ENCODE peak calls at places on chromosomes 3 and 15, in ten cellular contexts. U, J, I, B, P, H, Z, Y, S and Q are unnamed samples.

GRCh38 chr15:69275933-69276565 is 22.7 kb upstream of the PAQR5 start:
- DNase-seq in S (peak), Z (no peak), H (no peak), Y (no peak), P (no peak), B (no peak), U (no peak), I (no peak), J (no peak), Q (no peak)

GRCh38 chr3:46845860-46846623 is 17.2 kb downstream of the MYL3 start:
- DNase-seq in H (peak), I (no peak), Z (no peak), Y (peak), B (peak), U (peak), P (no peak), J (peak), S (no peak), Q (peak)

GRCh38 chr3:72632129-72632528 is 216.1 kb downstream of the SHQ1 start:
- DNase-seq in B (peak), S (no peak), P (no peak), U (no peak), H (peak), I (no peak), J (no peak), Z (no peak), Y (no peak), Q (no peak)

GRCh38 chr3:190120161-190121060 is at the start of gene P3H2:
- DNase-seq in Z (peak), I (peak), P (no peak), J (peak), S (peak), H (peak), U (peak), B (peak), Y (peak), Q (no peak)

GRCh38 chr3:55907616-55908015 is 420.5 kb upstream of the WNT5A start:
- DNase-seq in I (no peak), J (no peak), H (no peak), Z (no peak), Y (no peak), B (no peak), P (no peak), U (no peak), S (no peak), Q (no peak)

GRCh38 chr3:62238431-62238830 is 134.9 kb downstream of the FEZF2 start:
- DNase-seq in H (no peak), U (no peak), B (no peak), J (no peak), Z (no peak), S (no peak), Y (no peak), P (no peak), I (no peak), Q (no peak)

GRCh38 chr3:48464713-48465221 is 18.2 kb downstream of the ATRIP start:
- DNase-seq in U (no peak), I (no peak), H (no peak), J (no peak), Z (no peak), S (no peak), B (no peak), P (no peak), Y (no peak), Q (no peak)

GRCh38 chr15:69045810-69046209 is 31.3 kb downstream of the NOX5 start:
- DNase-seq in P (no peak), B (peak), U (peak), Z (no peak), H (peak), Y (peak), J (no peak), S (peak), I (no peak), Q (no peak)

GRCh38 chr3:194879991-194880939 is 194.6 kb downstream of the FAM43A start:
- DNase-seq in I (no peak), Y (no peak), J (no peak), Z (no peak), B (peak), U (no peak), P (no peak), H (peak), S (no peak), Q (no peak)

GRCh38 chr3:57120040-57120802 is 44.9 kb downstream of the IL17RD start:
- DNase-seq in J (no peak), I (no peak), Y (no peak), B (no peak), P (no peak), Z (no peak), U (no peak), H (no peak), S (no peak), Q (no peak)

GRCh38 chr3:125990253-125990970 is 21.4 kb downstream of the ROPN1B start:
- DNase-seq in Y (peak), B (peak), P (peak), I (peak), Z (peak), H (peak), J (no peak), U (peak), S (peak), Q (peak)

GRCh38 chr3:58422756-58423324 is 10.8 kb downstream of the PDHB start:
- DNase-seq in J (no peak), Z (no peak), Y (peak), I (no peak), H (peak), U (peak), P (no peak), S (peak), B (no peak), Q (no peak)

GRCh38 chr3:157363393-157363792 is 73.3 kb upstream of the PTX3 start:
- DNase-seq in J (no peak), I (no peak), B (no peak), P (no peak), Y (no peak), H (no peak), S (no peak), U (no peak), Z (no peak), Q (no peak)

GRCh38 chr3:49787182-49787464 is 781 bp upstream of the IP6K1 start:
- DNase-seq in S (no peak), J (no peak), B (no peak), U (no peak), Z (no peak), I (no peak), Y (no peak), H (no peak), P (no peak), Q (no peak)

GRCh38 chr3:34934660-34935059 is 704.7 kb upstream of the ARPP21 start:
- DNase-seq in P (no peak), Y (no peak), U (no peak), B (no peak), H (no peak), I (no peak), Z (no peak), J (no peak), S (no peak), Q (no peak)

GRCh38 chr3:3015472-3016089 is 94.6 kb downstream of the IL5RA start:
- DNase-seq in H (peak), B (peak), U (peak), Y (peak), P (no peak), J (peak), I (peak), Z (no peak), S (peak), Q (peak)

GRCh38 chr3:53151465-53151864 is 9.5 kb upstream of the PRKCD start:
- DNase-seq in I (no peak), U (no peak), S (no peak), Y (no peak), Z (no peak), H (no peak), P (no peak), J (no peak), B (no peak), Q (no peak)

GRCh38 chr3:107861904-107862303 is 228.9 kb downstream of the CD47 start:
- DNase-seq in P (peak), Z (no peak), J (no peak), H (no peak), I (no peak), U (no peak), S (no peak), B (no peak), Y (no peak), Q (peak)

GRCh38 chr3:55402886-55403605 is 84.1 kb downstream of the WNT5A start:
- DNase-seq in H (peak), B (peak), U (no peak), Z (peak), S (peak), J (no peak), I (no peak), Y (peak), P (no peak), Q (no peak)

GRCh38 chr15:86620636-86621349 is 541.1 kb downstream of the AGBL1 start:
- DNase-seq in I (no peak), Z (no peak), P (no peak), B (peak), J (no peak), Y (peak), H (no peak), S (peak), U (peak), Q (no peak)

GRCh38 chr3:136659253-136659652 is 92.9 kb downstream of the STAG1 start:
- DNase-seq in Y (peak), U (peak), I (no peak), P (no peak), H (peak), B (peak), S (no peak), J (peak), Z (no peak), Q (peak)

DNA sequence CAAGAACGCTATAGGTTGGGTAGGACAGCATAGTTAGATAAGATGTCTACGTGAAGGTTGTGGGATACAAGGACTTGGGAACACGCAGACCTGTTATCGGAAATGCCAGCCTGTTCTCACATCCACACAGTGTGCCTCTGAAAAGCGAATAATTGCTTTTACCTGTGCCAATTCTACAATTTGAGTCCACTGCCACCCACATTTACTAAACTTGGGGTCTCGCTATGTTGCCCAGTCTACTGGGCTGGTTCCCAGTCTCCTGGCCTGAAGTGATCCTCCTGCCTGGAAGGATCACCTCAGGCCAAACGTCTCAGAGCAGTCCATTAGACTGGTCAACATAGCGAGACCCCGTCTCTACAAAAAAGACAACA is 777 bp upstream of the INO80 start:
- DNase-seq in S (no peak), I (no peak), Z (no peak), U (no peak), B (no peak), H (no peak), Y (no peak), P (no peak), J (peak), Q (no peak)
- H3K4me2 ChIP-seq in S (peak), I (peak), Z (peak), U (peak), B (peak), H (peak), Y (peak), P (peak), J (peak), Q (peak)

GRCh38 chr3:197564097-197564843 is 8.5 kb upstream of the BDH1 start:
- DNase-seq in J (no peak), I (no peak), P (no peak), S (no peak), Y (no peak), H (no peak), U (peak), B (peak), Z (no peak), Q (peak)
- H3K4me2 ChIP-seq in J (no peak), I (no peak), P (no peak), S (no peak), Y (no peak), H (no peak), U (no peak), B (no peak), Z (no peak), Q (no peak)

DNA sequence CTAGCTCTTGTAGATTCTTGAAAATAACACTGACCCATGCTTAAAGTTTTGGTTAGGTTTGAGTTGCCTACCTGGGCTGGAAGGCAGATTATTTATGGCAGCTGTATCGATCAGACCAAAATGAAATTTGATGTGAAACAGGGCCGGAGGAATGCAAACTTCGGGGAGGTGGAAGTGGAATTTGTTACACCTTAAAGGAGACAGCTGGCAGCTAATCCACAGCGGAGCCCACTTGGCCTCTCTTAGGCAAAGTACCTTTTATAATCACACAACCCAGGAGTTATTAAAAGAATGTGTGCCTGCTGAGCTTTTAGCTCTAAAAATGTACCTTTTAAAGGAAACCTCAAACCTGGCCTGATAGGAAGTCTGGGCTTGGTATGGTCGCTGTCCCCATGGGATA is 250.9 kb upstream of the TPM1 start:
- DNase-seq in Y (no peak), U (no peak), I (no peak), S (no peak), J (no peak), H (no peak), B (no peak), P (no peak), Z (no peak), Q (no peak)
- H3K4me2 ChIP-seq in Y (no peak), U (peak), I (no peak), S (no peak), J (no peak), H (no peak), B (no peak), P (no peak), Z (no peak), Q (no peak)

GRCh38 chr3:82384176-82384575 is 622.7 kb upstream of the GBE1 start:
- DNase-seq in Y (no peak), U (no peak), S (no peak), I (no peak), B (no peak), J (no peak), P (no peak), Z (no peak), H (no peak), Q (no peak)
- H3K4me2 ChIP-seq in Y (no peak), U (no peak), S (no peak), I (no peak), B (no peak), J (no peak), P (no peak), Z (no peak), H (no peak), Q (no peak)

DNA sequence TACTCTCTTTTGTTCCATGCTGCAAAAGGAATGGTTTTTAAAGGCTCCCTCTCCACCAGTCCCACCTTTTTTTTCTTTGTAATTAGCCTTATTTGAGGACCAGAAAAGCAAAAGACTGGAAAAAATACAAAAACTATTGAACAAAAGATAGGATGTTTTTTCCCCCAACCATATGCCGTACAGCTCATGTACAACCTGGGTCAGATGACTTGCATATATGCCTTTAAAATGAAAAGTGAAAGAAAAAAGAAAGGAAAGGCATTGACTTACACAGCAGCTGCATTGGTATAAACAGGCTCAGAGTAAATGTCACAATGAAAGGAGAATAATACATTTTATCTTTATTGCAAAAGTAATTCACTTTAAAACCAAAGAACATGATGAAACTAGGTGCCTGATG is 69.5 kb upstream of the CMC1 start:
- DNase-seq in I (no peak), Y (no peak), Z (no peak), P (no peak), J (peak), U (no peak), H (no peak), B (no peak), S (no peak), Q (no peak)
- H3K4me2 ChIP-seq in I (no peak), Y (no peak), Z (no peak), P (peak), J (no peak), U (no peak), H (no peak), B (no peak), S (no peak), Q (no peak)

DNA sequence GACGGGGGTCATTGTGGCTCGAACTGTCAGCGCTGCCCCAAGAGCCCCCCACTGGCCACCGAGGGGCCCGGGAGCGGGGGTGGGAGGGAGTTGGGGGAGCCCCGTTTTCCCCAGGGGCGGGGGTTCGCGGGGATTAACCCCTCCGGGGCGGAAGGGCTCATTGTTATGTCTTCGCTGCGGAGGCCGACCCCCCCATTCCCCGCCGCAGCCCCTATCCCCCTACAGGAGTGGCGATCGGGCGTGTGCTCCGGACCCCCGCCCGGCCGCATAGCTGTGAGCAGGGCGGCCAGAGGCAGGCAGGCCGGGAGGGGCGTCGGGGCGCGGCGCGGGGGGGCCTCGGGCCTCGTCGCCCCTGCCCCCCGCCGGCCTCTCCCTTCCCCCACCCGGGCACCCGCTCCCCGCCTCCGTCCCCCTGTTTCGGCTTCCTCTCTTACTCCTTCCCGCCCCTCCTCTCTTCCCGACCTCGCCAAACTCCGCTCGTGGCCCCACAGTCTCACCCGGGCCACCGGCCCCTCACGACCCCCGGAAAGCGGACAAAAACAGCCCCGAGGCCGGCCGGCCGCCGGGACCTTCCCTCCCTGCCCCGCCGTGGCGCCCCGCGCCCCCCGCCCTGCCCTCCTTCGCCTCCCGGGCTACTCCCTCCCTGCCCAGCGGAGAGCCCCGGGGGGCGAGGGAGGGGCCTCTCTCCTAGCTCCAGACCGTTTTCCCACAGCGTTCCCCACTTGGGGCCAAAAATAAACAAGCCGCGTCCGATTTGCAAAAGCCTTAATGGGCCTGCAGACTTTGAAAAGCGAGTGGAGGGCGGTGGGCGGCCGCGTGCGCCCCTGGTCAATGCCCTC is 786 bp downstream of the UBE2E1 start:
- DNase-seq in J (peak), U (peak), P (no peak), S (no peak), Z (no peak), H (peak), I (no peak), Y (peak), B (no peak), Q (peak)
- H3K4me2 ChIP-seq in J (peak), U (peak), P (peak), S (peak), Z (peak), H (peak), I (peak), Y (peak), B (peak), Q (peak)

DNA sequence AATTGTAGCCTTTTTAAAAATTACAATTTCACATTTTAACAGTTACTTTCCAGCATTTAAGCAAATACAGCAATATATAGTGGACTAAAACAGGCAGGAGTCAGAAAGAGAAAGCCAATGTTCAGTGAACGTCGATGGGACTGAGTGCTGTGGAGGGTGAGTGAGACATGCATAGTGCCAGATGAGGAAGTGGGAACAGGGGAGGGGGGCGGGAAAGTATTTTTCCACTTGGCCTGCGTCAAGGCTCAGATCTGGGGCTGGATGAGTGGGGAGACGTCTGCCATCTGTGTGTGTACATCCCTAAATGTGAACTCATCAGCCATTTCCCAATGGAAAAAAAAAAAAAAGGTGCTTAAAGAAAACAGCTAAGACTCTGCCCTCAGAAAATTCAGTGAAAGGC is 19.2 kb upstream of the RAD18 start:
- DNase-seq in S (no peak), J (no peak), H (peak), P (no peak), U (no peak), I (no peak), Z (no peak), B (peak), Y (peak), Q (no peak)
- H3K4me2 ChIP-seq in S (peak), J (no peak), H (no peak), P (no peak), U (no peak), I (no peak), Z (no peak), B (no peak), Y (no peak), Q (no peak)